ENCODE peak calls at places on chromosomes 12 and 14, in seven cellular contexts. W, T, U, F, R, B and I are unnamed samples.

GRCh38 chr14:87153901-87154300 is 839.1 kb downstream of the GALC start:
- DNase-seq in W (no peak), T (no peak), U (no peak), F (no peak), R (no peak), B (no peak), I (no peak)

GRCh38 chr12:104155711-104156555 is 17.9 kb upstream of the NFYB start:
- DNase-seq in W (no peak), T (no peak), U (no peak), F (no peak), R (no peak), B (no peak), I (no peak)

GRCh38 chr14:61503167-61503801 is 181.9 kb downstream of the PRKCH start:
- DNase-seq in W (no peak), T (no peak), U (no peak), F (no peak), R (no peak), B (no peak), I (no peak)

GRCh38 chr12:48744251-48745008 is 27.9 kb upstream of the CCNT1 start:
- DNase-seq in W (no peak), T (peak), U (no peak), F (no peak), R (no peak), B (peak), I (peak)

GRCh38 chr14:79161576-79161975 is 991.4 kb downstream of the NRXN3 start:
- DNase-seq in W (no peak), T (no peak), U (no peak), F (no peak), R (peak), B (no peak), I (no peak)

GRCh38 chr12:14505626-14506596 is 61.8 kb downstream of the PLBD1 start:
- DNase-seq in W (no peak), T (no peak), U (no peak), F (no peak), R (no peak), B (no peak), I (no peak)

GRCh38 chr14:91374897-91375747 is 42.5 kb downstream of the CCDC88C start:
- DNase-seq in W (no peak), T (peak), U (no peak), F (no peak), R (no peak), B (peak), I (no peak)

GRCh38 chr14:61701946-61702345 is 6.6 kb downstream of the HIF1A start:
- DNase-seq in W (no peak), T (no peak), U (no peak), F (no peak), R (no peak), B (no peak), I (no peak)

GRCh38 chr12:53995311-53996187 is 4.4 kb upstream of the HOXC9 start:
- DNase-seq in W (no peak), T (no peak), U (no peak), F (peak), R (no peak), B (peak), I (no peak)

GRCh38 chr12:115103884-115104883 is 420.2 kb upstream of the TBX3 start:
- DNase-seq in W (no peak), T (no peak), U (no peak), F (no peak), R (peak), B (no peak), I (no peak)

GRCh38 chr14:24848427-24848826 is 201.5 kb downstream of the STXBP6 start:
- DNase-seq in W (no peak), T (no peak), U (no peak), F (peak), R (peak), B (no peak), I (no peak)

GRCh38 chr12:53207042-53207441 is at the start of gene ITGB7:
- DNase-seq in W (peak), T (peak), U (no peak), F (no peak), R (no peak), B (no peak), I (no peak)

GRCh38 chr12:40921563-40922163 is 229.4 kb downstream of the CNTN1 start:
- DNase-seq in W (no peak), T (peak), U (no peak), F (peak), R (no peak), B (peak), I (no peak)

GRCh38 chr12:107461222-107461980 is 224.2 kb upstream of the PWP1 start:
- DNase-seq in W (no peak), T (no peak), U (no peak), F (peak), R (peak), B (no peak), I (no peak)

GRCh38 chr14:102785598-102785963 is 8.3 kb downstream of the TRAF3 start:
- DNase-seq in W (no peak), T (no peak), U (no peak), F (no peak), R (no peak), B (no peak), I (no peak)

GRCh38 chr12:43290836-43291235 is 261.2 kb downstream of the ADAMTS20 start:
- DNase-seq in W (no peak), T (no peak), U (no peak), F (no peak), R (no peak), B (no peak), I (no peak)

GRCh38 chr12:104769207-104769606 is 188.9 kb downstream of the SLC41A2 start:
- DNase-seq in W (no peak), T (no peak), U (no peak), F (no peak), R (no peak), B (no peak), I (no peak)

GRCh38 chr12:121446760-121447159 is 46.8 kb downstream of the RNF34 start:
- DNase-seq in W (no peak), T (no peak), U (no peak), F (no peak), R (no peak), B (no peak), I (no peak)

GRCh38 chr14:76576047-76576741 is 185.1 kb upstream of the VASH1 start:
- DNase-seq in W (no peak), T (peak), U (no peak), F (no peak), R (no peak), B (peak), I (no peak)

GRCh38 chr14:105086833-105087307 is 21.6 kb upstream of the GPR132 start:
- DNase-seq in W (peak), T (peak), U (peak), F (peak), R (no peak), B (peak), I (peak)

GRCh38 chr12:117377758-117378157 is 16.3 kb upstream of the NOS1 start:
- DNase-seq in W (no peak), T (peak), U (no peak), F (no peak), R (no peak), B (no peak), I (no peak)

GRCh38 chr12:27048822-27049752 is 26.7 kb downstream of the MED21 start:
- DNase-seq in W (no peak), T (no peak), U (no peak), F (peak), R (peak), B (no peak), I (no peak)

GRCh38 chr12:49615725-49616124 is 7.6 kb upstream of the PRPF40B start:
- DNase-seq in W (no peak), T (no peak), U (no peak), F (no peak), R (no peak), B (no peak), I (no peak)

GRCh38 chr12:113742801-113743200 is 223.3 kb downstream of the RBM19 start:
- DNase-seq in W (no peak), T (no peak), U (no peak), F (no peak), R (no peak), B (no peak), I (no peak)

GRCh38 chr12:117494833-117495714 is 133.6 kb upstream of the NOS1 start:
- DNase-seq in W (no peak), T (peak), U (no peak), F (no peak), R (no peak), B (peak), I (no peak)

GRCh38 chr14:89571502-89571901 is 154.5 kb upstream of the FOXN3 start:
- DNase-seq in W (no peak), T (no peak), U (no peak), F (no peak), R (no peak), B (no peak), I (no peak)

GRCh38 chr12:14394317-14395058 is 29.0 kb downstream of the ATF7IP start:
- DNase-seq in W (no peak), T (peak), U (no peak), F (peak), R (no peak), B (peak), I (no peak)

GRCh38 chr12:58341791-58342190 is 400.4 kb downstream of the ATP23 start:
- DNase-seq in W (no peak), T (peak), U (no peak), F (no peak), R (peak), B (peak), I (no peak)

GRCh38 chr14:59919582-59920377 is at the start of gene LRRC9:
- DNase-seq in W (no peak), T (peak), U (peak), F (no peak), R (no peak), B (peak), I (peak)

GRCh38 chr14:103932791-103933490 is 4.7 kb downstream of the TDRD9 start:
- DNase-seq in W (no peak), T (no peak), U (no peak), F (no peak), R (no peak), B (no peak), I (no peak)

GRCh38 chr14:100471451-100472093 is 115.6 kb downstream of the BEGAIN start:
- DNase-seq in W (no peak), T (peak), U (no peak), F (no peak), R (no peak), B (peak), I (no peak)